ENCODE peak calls at places on chromosomes 5 and 9, in five cellular contexts. U, A, N, S and L are unnamed samples.

GRCh38 chr5:154493274-154493673 is 15.2 kb upstream of the HAND1 start:
- DNase-seq in U (peak), A (peak), N (no peak), S (no peak), L (no peak)

GRCh38 chr5:176389114-176389768 is 690 bp downstream of the HIGD2A start:
- DNase-seq in U (no peak), A (no peak), N (no peak), S (no peak), L (no peak)

GRCh38 chr9:129312251-129312650 is 134.2 kb upstream of the IER5L start:
- DNase-seq in U (no peak), A (peak), N (no peak), S (no peak), L (no peak)

GRCh38 chr9:78424299-78424698 is 127.4 kb downstream of the PSAT1 start:
- DNase-seq in U (no peak), A (no peak), N (no peak), S (no peak), L (no peak)

GRCh38 chr9:84331119-84331791 is 9.3 kb downstream of the SLC28A3 start:
- DNase-seq in U (no peak), A (no peak), N (no peak), S (peak), L (no peak)

GRCh38 chr5:54619732-54620582 is 102.4 kb downstream of the SNX18 start:
- DNase-seq in U (no peak), A (no peak), N (no peak), S (no peak), L (no peak)

GRCh38 chr9:6686396-6686795 is 40.9 kb upstream of the GLDC start:
- DNase-seq in U (no peak), A (no peak), N (peak), S (peak), L (no peak)

GRCh38 chr5:171175746-171176145 is 133.3 kb upstream of the TLX3 start:
- DNase-seq in U (no peak), A (no peak), N (no peak), S (no peak), L (no peak)

GRCh38 chr5:30918171-30918570 is 275.3 kb upstream of the CDH6 start:
- DNase-seq in U (no peak), A (no peak), N (peak), S (no peak), L (no peak)

GRCh38 chr5:115657125-115657882 is 31.5 kb upstream of the TMED7 start:
- DNase-seq in U (no peak), A (no peak), N (no peak), S (no peak), L (no peak)

GRCh38 chr5:147439253-147439652 is 70.6 kb downstream of the DPYSL3 start:
- DNase-seq in U (no peak), A (no peak), N (no peak), S (peak), L (no peak)

GRCh38 chr5:134902071-134902801 is 2.7 kb upstream of the PCBD2 start:
- DNase-seq in U (no peak), A (no peak), N (no peak), S (peak), L (peak)

GRCh38 chr5:143019157-143019556 is 249.0 kb downstream of the ARHGAP26 start:
- DNase-seq in U (no peak), A (no peak), N (no peak), S (no peak), L (no peak)

GRCh38 chr5:171580506-171581265 is 161.2 kb downstream of the FGF18 start:
- DNase-seq in U (no peak), A (no peak), N (no peak), S (peak), L (no peak)

GRCh38 chr9:116039312-116039711 is 114.3 kb upstream of the PAPPA start:
- DNase-seq in U (peak), A (no peak), N (no peak), S (no peak), L (no peak)

GRCh38 chr5:135526924-135527323 is 8.8 kb downstream of the NEUROG1 start:
- DNase-seq in U (no peak), A (no peak), N (no peak), S (no peak), L (no peak)

GRCh38 chr9:111330124-111330523 is at the start of gene OR2K2:
- DNase-seq in U (no peak), A (no peak), N (no peak), S (no peak), L (no peak)

GRCh38 chr5:162996052-162996451 is 441.3 kb upstream of the CCNG1 start:
- DNase-seq in U (no peak), A (no peak), N (no peak), S (no peak), L (no peak)

GRCh38 chr5:56816546-56817081 is 1.3 kb downstream of the MAP3K1 start:
- DNase-seq in U (peak), A (peak), N (peak), S (peak), L (peak)

GRCh38 chr5:180400416-180400815 is 47.3 kb upstream of the GFPT2 start:
- DNase-seq in U (no peak), A (no peak), N (no peak), S (no peak), L (no peak)

GRCh38 chr5:152593388-152593787 is 188.3 kb upstream of the NMUR2 start:
- DNase-seq in U (no peak), A (no peak), N (peak), S (no peak), L (no peak)
- TF ChIP-seq CTCF in U (peak), A (no peak), N (no peak), S (peak), L (no peak)

DNA sequence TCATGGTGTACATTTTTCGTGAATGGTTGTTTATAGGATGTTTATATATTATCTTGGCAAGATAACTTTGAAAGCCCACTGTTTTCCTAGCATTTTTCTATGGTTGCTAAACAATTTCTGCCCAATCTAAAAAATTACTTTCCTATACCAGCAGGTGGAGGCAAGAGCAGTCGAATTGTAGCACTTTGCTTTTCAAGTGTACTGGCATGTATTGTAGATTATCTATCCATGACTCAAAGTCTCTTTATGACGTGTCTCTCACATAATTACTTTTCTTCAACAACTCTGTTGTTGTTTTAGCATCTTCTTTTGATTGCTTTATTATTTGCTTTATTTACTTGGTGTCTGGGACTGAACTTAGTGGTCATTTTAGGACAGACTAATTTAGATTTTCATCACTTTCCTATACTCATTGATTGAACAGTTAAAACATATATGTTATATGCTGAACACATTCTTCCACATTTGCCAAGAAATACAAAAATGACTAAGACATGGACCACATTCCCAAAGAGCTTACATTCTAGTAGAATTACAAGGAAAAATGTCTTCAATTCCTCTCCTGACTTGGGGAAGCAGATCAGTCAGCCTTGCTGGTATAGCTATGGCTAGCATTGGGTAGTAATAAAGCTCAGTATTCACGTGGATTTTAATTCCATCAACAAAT is 20.7 kb downstream of the NLN start:
- DNase-seq in U (peak), A (no peak), N (peak), S (peak), L (no peak)
- TF ChIP-seq CTCF in U (peak), A (peak), N (peak), S (peak), L (peak)

DNA sequence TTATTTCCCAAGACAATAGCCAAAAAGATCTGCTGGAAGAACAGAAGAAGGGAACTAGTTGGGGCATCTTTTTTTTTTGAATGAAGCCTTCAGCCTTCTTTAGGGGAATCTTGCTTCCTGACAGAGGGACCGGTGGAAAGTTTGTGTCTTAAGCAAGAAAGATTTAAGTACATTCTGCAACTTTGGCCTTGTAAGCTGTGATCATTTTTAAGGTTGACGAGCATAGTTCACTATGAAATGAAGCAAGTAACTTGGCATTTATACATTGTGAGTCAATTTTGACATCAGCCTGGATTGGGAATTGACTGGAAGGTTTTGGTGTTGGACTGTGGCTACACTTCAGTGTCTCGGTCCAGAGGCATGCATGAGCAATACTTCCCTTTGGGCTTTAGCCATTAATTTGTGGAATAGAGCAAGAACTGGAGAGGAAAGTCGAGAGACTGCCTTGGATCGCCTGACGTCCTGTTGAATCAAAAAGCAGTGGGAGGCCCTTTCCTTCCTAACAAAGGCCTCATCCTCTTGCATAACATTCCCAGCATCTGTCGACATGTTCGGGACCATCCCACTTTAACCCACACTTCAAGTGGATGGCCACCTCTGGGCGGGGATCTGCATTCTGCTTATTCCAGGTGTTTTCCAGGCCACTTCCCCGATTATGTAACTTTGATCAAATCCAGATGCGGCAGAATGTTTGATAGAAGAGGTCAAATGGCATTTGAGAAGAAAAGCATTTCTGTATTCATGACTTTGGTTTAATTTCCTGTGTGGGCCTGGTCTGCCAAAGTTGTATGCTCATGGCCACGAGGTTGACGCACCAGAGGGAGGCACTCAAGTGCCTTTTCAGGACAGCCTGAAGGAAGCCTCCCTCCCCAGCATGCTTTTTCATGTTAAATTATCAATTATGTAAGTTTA is 12.5 kb downstream of the ABL1 start:
- DNase-seq in U (peak), A (peak), N (peak), S (peak), L (no peak)
- TF ChIP-seq CTCF in U (no peak), A (no peak), N (peak), S (peak), L (no peak)

DNA sequence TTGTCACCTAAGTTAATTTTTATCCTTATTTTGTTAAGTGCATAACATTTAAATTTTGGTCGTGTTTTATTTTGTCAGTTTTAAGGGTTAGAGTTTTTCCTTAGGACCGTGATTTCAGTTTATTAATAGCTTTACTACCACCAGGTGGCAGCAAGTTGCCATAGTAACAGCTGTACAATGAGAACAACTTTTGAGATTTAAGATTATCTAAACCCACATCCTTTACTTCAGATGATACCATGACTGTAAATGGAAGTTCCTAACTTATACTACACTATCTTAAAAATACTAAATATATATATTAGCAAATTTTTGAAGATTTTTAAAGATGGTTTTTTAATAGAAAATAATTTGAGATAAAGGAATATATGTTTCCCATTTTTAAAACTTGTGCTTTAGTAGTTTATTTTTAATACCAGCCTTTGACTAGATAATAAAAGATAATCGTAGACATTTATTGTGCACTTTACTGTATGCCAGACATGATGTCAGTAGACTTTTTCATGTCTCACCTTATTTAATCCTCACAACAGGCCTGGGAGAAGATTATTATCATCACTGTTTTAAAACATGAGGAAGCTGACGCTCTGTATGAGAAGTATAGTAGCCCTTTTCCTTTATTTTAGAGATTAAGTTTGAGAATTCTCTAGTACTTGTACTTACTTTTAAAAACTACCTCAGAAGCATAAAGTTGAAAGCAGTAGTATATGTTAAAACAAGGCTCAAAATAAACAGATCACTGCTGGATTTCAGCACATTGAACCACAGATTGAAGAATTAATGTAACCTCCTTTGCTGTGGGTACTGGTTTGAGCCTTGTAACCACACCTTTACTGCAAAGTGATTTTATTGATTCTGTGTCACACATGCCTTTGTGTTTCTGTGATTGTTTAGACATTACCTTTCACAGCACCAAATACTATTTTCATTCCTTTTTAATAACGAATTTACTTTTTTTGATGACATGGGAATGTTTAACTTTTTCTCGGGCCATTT is 27.5 kb downstream of the SREK1 start:
- DNase-seq in U (peak), A (no peak), N (peak), S (peak), L (peak)
- TF ChIP-seq CTCF in U (peak), A (peak), N (peak), S (peak), L (peak)

GRCh38 chr5:9853309-9853708 is 223.2 kb upstream of the TAS2R1 start:
- DNase-seq in U (no peak), A (no peak), N (no peak), S (no peak), L (no peak)
- TF ChIP-seq CTCF in U (no peak), A (no peak), N (no peak), S (no peak), L (no peak)

GRCh38 chr5:7851617-7852289 is 820 bp upstream of the CFAP90 start:
- DNase-seq in U (no peak), A (no peak), N (no peak), S (no peak), L (peak)

GRCh38 chr5:7849531-7850240 is 1.2 kb downstream of the CFAP90 start:
- DNase-seq in U (peak), A (no peak), N (peak), S (no peak), L (no peak)

GRCh38 chr5:7851240-7851592 is 283 bp upstream of the CFAP90 start:
- DNase-seq in U (no peak), A (no peak), N (no peak), S (no peak), L (no peak)

GRCh38 chr5:7850241-7850532 is 746 bp downstream of the CFAP90 start:
- DNase-seq in U (no peak), A (peak), N (no peak), S (no peak), L (peak)

DNA sequence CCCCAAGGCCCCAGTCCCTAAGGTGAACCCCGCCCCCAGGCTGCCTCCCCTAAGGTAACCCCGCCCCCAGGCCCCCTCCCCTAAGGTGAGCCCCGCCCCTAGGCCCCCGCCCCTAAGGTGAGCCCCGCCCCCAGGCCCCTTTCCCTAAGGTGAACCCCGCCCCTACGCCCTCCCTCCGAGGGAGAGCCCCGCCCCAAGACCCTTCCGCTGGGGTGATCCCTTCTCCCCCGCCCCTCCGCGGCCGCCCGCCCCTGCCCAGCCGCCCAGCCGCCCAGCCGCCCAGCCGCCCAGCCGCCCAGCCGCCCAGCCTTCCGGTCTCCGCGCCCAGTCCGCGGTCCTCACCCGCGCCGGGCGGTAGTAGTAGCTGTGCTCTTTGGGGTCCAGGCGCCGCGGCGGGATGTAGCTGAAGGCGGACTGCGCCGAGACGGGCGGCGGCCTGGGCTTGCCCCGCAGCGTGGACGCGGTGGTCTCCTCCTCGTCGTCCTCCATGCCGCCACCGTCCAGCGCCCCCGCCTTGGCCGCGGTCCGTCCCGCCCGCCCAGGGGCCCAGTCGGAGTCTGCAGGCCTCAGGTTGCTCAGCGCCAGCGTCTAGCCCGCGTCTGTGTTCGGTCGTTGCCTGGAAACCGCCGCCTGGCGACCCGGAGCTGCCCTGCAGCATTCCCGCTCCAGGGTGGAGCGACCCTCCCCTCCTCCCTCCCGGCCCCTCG is at the start of gene CFAP90:
- DNase-seq in U (peak), A (no peak), N (peak), S (peak), L (peak)
- TF ChIP-seq CTCF in U (peak), A (no peak), N (no peak), S (peak), L (no peak)

DNA sequence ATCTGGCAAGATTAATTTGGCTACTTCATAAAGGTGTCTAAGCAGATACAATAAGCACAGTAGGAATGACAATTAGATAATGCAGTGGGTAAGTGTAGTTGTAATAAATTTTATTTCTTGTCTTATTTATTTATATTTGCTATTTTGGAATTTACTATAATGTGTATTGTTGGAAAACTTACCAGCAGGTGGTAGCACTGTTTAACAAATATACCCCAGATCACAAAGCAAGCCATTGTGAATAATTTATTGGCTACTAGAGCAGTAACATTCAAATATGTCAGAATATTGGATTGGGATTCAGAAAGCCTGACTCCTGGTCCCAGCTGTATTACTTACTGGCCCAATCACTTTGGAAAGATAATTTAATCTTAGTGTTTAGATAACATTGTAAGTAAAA is 78.0 kb downstream of the ISOC1 start:
- DNase-seq in U (peak), A (no peak), N (peak), S (peak), L (no peak)
- TF ChIP-seq CTCF in U (no peak), A (no peak), N (peak), S (peak), L (no peak)

GRCh38 chr5:10222326-10222725 is 27.4 kb downstream of the ATPSCKMT start:
- DNase-seq in U (no peak), A (no peak), N (no peak), S (peak), L (no peak)

GRCh38 chr5:10218658-10219057 is 31.0 kb downstream of the ATPSCKMT start:
- DNase-seq in U (no peak), A (no peak), N (no peak), S (no peak), L (no peak)

GRCh38 chr5:10219068-10219467 is 30.6 kb downstream of the ATPSCKMT start:
- DNase-seq in U (no peak), A (no peak), N (no peak), S (no peak), L (no peak)

GRCh38 chr5:10216107-10216506 is 33.6 kb downstream of the ATPSCKMT start:
- DNase-seq in U (no peak), A (no peak), N (no peak), S (no peak), L (no peak)

GRCh38 chr5:10220253-10220652 is 29.4 kb downstream of the ATPSCKMT start:
- DNase-seq in U (peak), A (no peak), N (no peak), S (no peak), L (no peak)
- TF ChIP-seq CTCF in U (peak), A (no peak), N (no peak), S (no peak), L (no peak)

GRCh38 chr5:43041131-43041668 is 1.1 kb upstream of the ANXA2R start:
- DNase-seq in U (peak), A (no peak), N (peak), S (peak), L (peak)

GRCh38 chr5:43038523-43038989 is 1.6 kb downstream of the ANXA2R start:
- DNase-seq in U (peak), A (no peak), N (no peak), S (peak), L (peak)

GRCh38 chr5:43040287-43041098 is at the start of gene ANXA2R:
- DNase-seq in U (peak), A (peak), N (peak), S (peak), L (peak)

GRCh38 chr5:43039115-43039467 is 1.0 kb downstream of the ANXA2R start:
- DNase-seq in U (no peak), A (no peak), N (no peak), S (no peak), L (no peak)

GRCh38 chr5:43039468-43040286 is 442 bp downstream of the ANXA2R start:
- DNase-seq in U (peak), A (peak), N (peak), S (peak), L (peak)
- TF ChIP-seq CTCF in U (peak), A (no peak), N (peak), S (peak), L (no peak)

GRCh38 chr9:74125916-74126315 is 371.2 kb upstream of the RORB start:
- DNase-seq in U (peak), A (no peak), N (no peak), S (no peak), L (no peak)
- TF ChIP-seq CTCF in U (no peak), A (no peak), N (no peak), S (no peak), L (no peak)